ENCODE peak calls at places on chromosomes 6 and 20, in six cellular contexts. One of them, this sample, is unnamed.

GRCh38 chr6:99563056-99563723 is 5.3 kb downstream of the CCNC start:
- DNase-seq in Peyer's patch: no peak
- DNase-seq in stomach: no peak
- DNase-seq in coronary artery: no peak
- DNase-seq in psoas muscle: no peak
- DNase-seq in heart right ventricle: no peak
- DNase-seq in this sample: no peak

GRCh38 chr6:164337024-164337924 is 922.8 kb downstream of the QKI start:
- DNase-seq in coronary artery: no peak
- DNase-seq in psoas muscle: no peak
- DNase-seq in heart right ventricle: no peak
- DNase-seq in Peyer's patch: no peak
- DNase-seq in stomach: no peak
- DNase-seq in this sample: no peak

GRCh38 chr6:17816921-17817611 is 110.3 kb upstream of the NUP153 start:
- DNase-seq in Peyer's patch: no peak
- DNase-seq in heart right ventricle: no peak
- DNase-seq in stomach: no peak
- DNase-seq in psoas muscle: no peak
- DNase-seq in coronary artery: no peak
- DNase-seq in this sample: no peak

GRCh38 chr20:1624811-1625690 is 5.2 kb upstream of the SIRPB1 start:
- DNase-seq in stomach: no peak
- DNase-seq in psoas muscle: no peak
- DNase-seq in Peyer's patch: no peak
- DNase-seq in heart right ventricle: no peak
- DNase-seq in coronary artery: no peak
- DNase-seq in this sample: no peak

GRCh38 chr20:53655909-53656652 is 62.4 kb upstream of the ZNF217 start:
- DNase-seq in psoas muscle: no peak
- DNase-seq in stomach: no peak
- DNase-seq in heart right ventricle: no peak
- DNase-seq in Peyer's patch: no peak
- DNase-seq in coronary artery: no peak
- DNase-seq in this sample: no peak

GRCh38 chr20:46207031-46207549 is 89.0 kb downstream of the CD40 start:
- DNase-seq in heart right ventricle: no peak
- DNase-seq in Peyer's patch: no peak
- DNase-seq in stomach: no peak
- DNase-seq in coronary artery: no peak
- DNase-seq in psoas muscle: no peak
- DNase-seq in this sample: no peak

GRCh38 chr6:4516206-4516605 is 260.0 kb upstream of the CDYL start:
- DNase-seq in stomach: no peak
- DNase-seq in psoas muscle: no peak
- DNase-seq in heart right ventricle: no peak
- DNase-seq in Peyer's patch: no peak
- DNase-seq in coronary artery: no peak
- DNase-seq in this sample: no peak

GRCh38 chr6:117498159-117498558 is 15.7 kb downstream of the DCBLD1 start:
- DNase-seq in coronary artery: no peak
- DNase-seq in stomach: no peak
- DNase-seq in heart right ventricle: no peak
- DNase-seq in Peyer's patch: no peak
- DNase-seq in psoas muscle: no peak
- DNase-seq in this sample: no peak

GRCh38 chr20:63628246-63628975 is 1.5 kb upstream of the GMEB2 start:
- DNase-seq in heart right ventricle: peak
- DNase-seq in psoas muscle: peak
- DNase-seq in stomach: peak
- DNase-seq in coronary artery: no peak
- DNase-seq in Peyer's patch: peak
- DNase-seq in this sample: no peak

GRCh38 chr20:3168079-3168828 is 5.1 kb downstream of the LZTS3 start:
- DNase-seq in coronary artery: no peak
- DNase-seq in Peyer's patch: peak
- DNase-seq in heart right ventricle: no peak
- DNase-seq in stomach: peak
- DNase-seq in psoas muscle: no peak
- DNase-seq in this sample: peak

GRCh38 chr6:16832721-16833120 is 71.5 kb upstream of the ATXN1 start:
- DNase-seq in psoas muscle: no peak
- DNase-seq in Peyer's patch: no peak
- DNase-seq in stomach: no peak
- DNase-seq in coronary artery: no peak
- DNase-seq in heart right ventricle: no peak
- DNase-seq in this sample: no peak

GRCh38 chr6:78517399-78517798 is 350.0 kb upstream of the IRAK1BP1 start:
- DNase-seq in stomach: no peak
- DNase-seq in heart right ventricle: no peak
- DNase-seq in Peyer's patch: no peak
- DNase-seq in psoas muscle: no peak
- DNase-seq in coronary artery: no peak
- DNase-seq in this sample: no peak

GRCh38 chr20:55667955-55668354 is 337.4 kb downstream of the CBLN4 start:
- DNase-seq in stomach: no peak
- DNase-seq in psoas muscle: no peak
- DNase-seq in Peyer's patch: no peak
- DNase-seq in heart right ventricle: no peak
- DNase-seq in coronary artery: no peak
- DNase-seq in this sample: no peak

GRCh38 chr6:33198159-33198852 is 2.2 kb downstream of the RXRB start:
- DNase-seq in heart right ventricle: no peak
- DNase-seq in psoas muscle: peak
- DNase-seq in stomach: no peak
- DNase-seq in Peyer's patch: no peak
- DNase-seq in coronary artery: no peak
- DNase-seq in this sample: no peak

GRCh38 chr6:89313006-89313405 is 2.1 kb downstream of the GABRR2 start:
- DNase-seq in psoas muscle: no peak
- DNase-seq in heart right ventricle: peak
- DNase-seq in Peyer's patch: no peak
- DNase-seq in stomach: no peak
- DNase-seq in coronary artery: no peak
- DNase-seq in this sample: no peak

GRCh38 chr20:53879048-53879684 is 191.2 kb downstream of the BCAS1 start:
- DNase-seq in psoas muscle: no peak
- DNase-seq in heart right ventricle: no peak
- DNase-seq in coronary artery: no peak
- DNase-seq in Peyer's patch: no peak
- DNase-seq in stomach: no peak
- DNase-seq in this sample: no peak

GRCh38 chr20:23145281-23145700 is 59.2 kb upstream of the CD93 start:
- DNase-seq in coronary artery: peak
- DNase-seq in stomach: no peak
- DNase-seq in heart right ventricle: no peak
- DNase-seq in psoas muscle: peak
- DNase-seq in Peyer's patch: no peak
- DNase-seq in this sample: no peak

GRCh38 chr6:73713426-73714147 is 17.6 kb downstream of the CD109 start:
- DNase-seq in heart right ventricle: peak
- DNase-seq in psoas muscle: no peak
- DNase-seq in Peyer's patch: no peak
- DNase-seq in coronary artery: no peak
- DNase-seq in stomach: no peak
- DNase-seq in this sample: no peak

GRCh38 chr6:30730611-30731435 is 10.7 kb downstream of the TUBB start:
- DNase-seq in coronary artery: no peak
- DNase-seq in psoas muscle: peak
- DNase-seq in heart right ventricle: peak
- DNase-seq in Peyer's patch: peak
- DNase-seq in stomach: peak
- DNase-seq in this sample: peak

GRCh38 chr6:164007881-164008280 is 593.4 kb downstream of the QKI start:
- DNase-seq in coronary artery: no peak
- DNase-seq in psoas muscle: peak
- DNase-seq in heart right ventricle: no peak
- DNase-seq in Peyer's patch: no peak
- DNase-seq in stomach: no peak
- DNase-seq in this sample: no peak

GRCh38 chr20:33076662-33077398 is 2.6 kb upstream of the BPIFB4 start:
- DNase-seq in heart right ventricle: no peak
- DNase-seq in stomach: no peak
- DNase-seq in Peyer's patch: no peak
- DNase-seq in coronary artery: no peak
- DNase-seq in psoas muscle: no peak
- DNase-seq in this sample: no peak

GRCh38 chr20:1375515-1375914 is 17.3 kb downstream of the FKBP1A start:
- DNase-seq in stomach: no peak
- DNase-seq in heart right ventricle: no peak
- DNase-seq in psoas muscle: no peak
- DNase-seq in Peyer's patch: no peak
- DNase-seq in coronary artery: no peak
- DNase-seq in this sample: no peak

GRCh38 chr6:36625161-36625919 is 31.2 kb downstream of the SRSF3 start:
- DNase-seq in coronary artery: peak
- DNase-seq in heart right ventricle: peak
- DNase-seq in psoas muscle: no peak
- DNase-seq in stomach: peak
- DNase-seq in Peyer's patch: peak
- DNase-seq in this sample: no peak

DNA sequence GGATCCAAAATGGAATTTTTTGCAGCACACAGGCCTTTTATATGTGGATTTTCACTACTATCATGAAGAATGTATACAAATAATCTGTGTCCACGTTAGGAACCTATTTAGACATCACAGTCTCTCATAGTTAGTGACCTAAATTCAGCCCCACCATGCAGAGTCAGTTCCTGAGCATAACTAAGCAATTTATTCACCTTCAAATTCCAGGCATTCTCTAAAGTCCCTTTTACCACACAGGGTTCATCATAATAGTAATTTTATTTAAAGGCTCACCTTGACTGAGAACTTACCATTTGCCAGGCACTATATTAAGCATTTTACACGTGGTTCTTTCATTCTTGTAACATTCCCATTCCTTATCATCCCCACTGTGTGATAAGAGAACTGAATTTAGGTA is 353.8 kb downstream of the ARHGAP18 start:
- DNase-seq in heart right ventricle: no peak
- DNase-seq in coronary artery: no peak
- DNase-seq in psoas muscle: no peak
- DNase-seq in stomach: no peak
- DNase-seq in Peyer's patch: no peak
- DNase-seq in this sample: no peak
- H3K4me3 ChIP-seq in heart right ventricle: no peak
- H3K4me3 ChIP-seq in coronary artery: no peak
- H3K4me3 ChIP-seq in psoas muscle: no peak
- H3K4me3 ChIP-seq in stomach: no peak
- H3K4me3 ChIP-seq in Peyer's patch: no peak
- H3K4me3 ChIP-seq in this sample: no peak

GRCh38 chr6:35062676-35063574 is 78.2 kb downstream of the TCP11 start:
- DNase-seq in psoas muscle: no peak
- DNase-seq in stomach: no peak
- DNase-seq in Peyer's patch: no peak
- DNase-seq in coronary artery: no peak
- DNase-seq in heart right ventricle: no peak
- DNase-seq in this sample: no peak

GRCh38 chr6:35064508-35065440 is 76.4 kb downstream of the TCP11 start:
- DNase-seq in stomach: no peak
- DNase-seq in heart right ventricle: no peak
- DNase-seq in coronary artery: no peak
- DNase-seq in psoas muscle: peak
- DNase-seq in Peyer's patch: no peak
- DNase-seq in this sample: no peak

GRCh38 chr6:35065441-35065800 is 75.7 kb downstream of the TCP11 start:
- DNase-seq in Peyer's patch: no peak
- DNase-seq in stomach: no peak
- DNase-seq in psoas muscle: peak
- DNase-seq in coronary artery: no peak
- DNase-seq in heart right ventricle: no peak
- DNase-seq in this sample: no peak

GRCh38 chr6:35065870-35066269 is 75.3 kb downstream of the TCP11 start:
- DNase-seq in coronary artery: no peak
- DNase-seq in heart right ventricle: no peak
- DNase-seq in Peyer's patch: no peak
- DNase-seq in stomach: no peak
- DNase-seq in psoas muscle: peak
- DNase-seq in this sample: no peak

DNA sequence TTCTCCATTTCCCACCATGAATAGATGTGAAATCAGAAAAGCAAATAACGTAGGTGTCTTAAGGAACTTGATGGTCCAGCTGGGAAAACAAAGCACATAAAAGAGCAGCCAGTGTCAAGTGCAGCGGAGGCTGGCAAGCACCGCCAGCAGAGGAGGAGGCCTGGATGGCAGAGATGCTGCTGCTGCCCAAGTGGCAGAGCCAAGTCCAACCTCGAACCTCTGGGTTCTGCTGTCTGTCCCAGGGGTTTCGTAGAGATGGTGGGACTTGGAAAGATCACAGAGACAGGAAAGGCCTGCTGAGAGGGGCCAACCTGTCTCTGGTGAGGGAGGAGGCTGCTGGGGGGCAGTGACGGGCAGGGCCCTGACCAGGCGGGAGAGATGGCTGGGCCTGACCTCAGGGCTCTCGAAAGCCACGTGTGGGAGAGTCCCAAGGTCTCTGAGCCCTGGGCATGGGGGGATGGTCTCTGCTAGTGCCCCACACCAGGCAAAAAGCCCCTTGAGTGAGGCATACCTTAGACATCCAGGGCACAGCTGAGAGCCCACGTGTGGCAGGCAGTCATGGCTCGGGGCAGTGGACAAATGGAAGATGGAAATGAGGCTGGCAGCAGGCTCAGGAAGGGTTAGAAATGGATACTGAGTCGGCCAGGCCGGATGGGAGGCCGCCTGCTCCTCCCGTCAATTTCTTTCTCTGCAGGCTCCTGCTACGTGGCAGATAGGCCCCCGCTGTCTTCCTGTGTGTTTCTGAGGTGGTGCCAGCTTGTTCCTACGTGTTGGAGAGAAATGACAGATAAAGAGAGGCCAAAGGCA is 77.2 kb downstream of the TCP11 start:
- DNase-seq in Peyer's patch: no peak
- DNase-seq in psoas muscle: no peak
- DNase-seq in heart right ventricle: peak
- DNase-seq in coronary artery: no peak
- DNase-seq in stomach: no peak
- DNase-seq in this sample: no peak
- H3K27ac ChIP-seq in Peyer's patch: peak
- H3K27ac ChIP-seq in psoas muscle: no peak
- H3K27ac ChIP-seq in heart right ventricle: peak
- H3K27ac ChIP-seq in coronary artery: no peak
- H3K27ac ChIP-seq in stomach: no peak
- H3K27ac ChIP-seq in this sample: no peak

DNA sequence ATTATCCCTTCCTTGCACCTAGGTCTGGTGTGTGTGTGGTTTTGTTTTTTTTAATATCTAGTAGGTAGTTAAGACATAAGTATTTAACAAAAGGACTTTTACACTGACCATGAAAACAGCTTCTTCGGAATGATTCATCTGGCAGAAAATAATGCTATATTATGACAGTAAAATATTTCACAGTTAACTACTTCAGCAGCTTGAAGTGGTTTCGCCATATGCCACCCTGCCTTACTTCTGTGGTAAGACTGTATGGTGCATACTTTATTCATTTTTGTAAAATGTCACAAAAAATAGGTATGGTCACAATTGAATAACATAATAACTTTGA is 868 bp upstream of the PTPRK start:
- DNase-seq in heart right ventricle: no peak
- DNase-seq in stomach: no peak
- DNase-seq in Peyer's patch: no peak
- DNase-seq in psoas muscle: no peak
- DNase-seq in coronary artery: no peak
- DNase-seq in this sample: no peak
- H3K4me3 ChIP-seq in heart right ventricle: peak
- H3K4me3 ChIP-seq in stomach: peak
- H3K4me3 ChIP-seq in Peyer's patch: peak
- H3K4me3 ChIP-seq in psoas muscle: peak
- H3K4me3 ChIP-seq in coronary artery: peak
- H3K4me3 ChIP-seq in this sample: peak

GRCh38 chr6:12343440-12344162 is 53.4 kb downstream of the EDN1 start:
- DNase-seq in heart right ventricle: no peak
- DNase-seq in stomach: peak
- DNase-seq in Peyer's patch: peak
- DNase-seq in psoas muscle: no peak
- DNase-seq in coronary artery: no peak
- DNase-seq in this sample: no peak
- H3K27ac ChIP-seq in heart right ventricle: no peak
- H3K27ac ChIP-seq in stomach: peak
- H3K27ac ChIP-seq in Peyer's patch: peak
- H3K27ac ChIP-seq in psoas muscle: no peak
- H3K27ac ChIP-seq in coronary artery: no peak
- H3K27ac ChIP-seq in this sample: no peak

This sample was measured in naive thymus-derived CD4-positive, alpha-beta T cell.